ENCODE peak calls at places on chromosomes 7 and 10, in six cellular contexts. One of them, this sample, is unnamed.
A peak's percentile ranks its signal among the peaks of the same experiment; 100 is the strongest.

GRCh38 chr7:30027065-30027456 is 559 bp upstream of the FKBP14 start:
- DNase-seq in fibroblast of the conjunctiva: no peak
- DNase-seq in NAMALWA: peak; percentile 92
- DNase-seq in activated naive CD4-positive, alpha-beta T cell treated with anti-CD3 and anti-CD28 coated beads for 36 hours: peak; percentile 55
- DNase-seq in activated T-cell treated with anti-CD3 and anti-CD28 coated beads for 1 hour: no peak
- DNase-seq in NCI-H2107: no peak
- DNase-seq in this sample: peak; percentile 31

GRCh38 chr10:114593816-114594468 is 64.1 kb downstream of the ABLIM1 start:
- DNase-seq in activated T-cell treated with anti-CD3 and anti-CD28 coated beads for 1 hour: no peak
- DNase-seq in fibroblast of the conjunctiva: no peak
- DNase-seq in NAMALWA: no peak
- DNase-seq in NCI-H2107: no peak
- DNase-seq in activated naive CD4-positive, alpha-beta T cell treated with anti-CD3 and anti-CD28 coated beads for 36 hours: no peak
- DNase-seq in this sample: no peak

GRCh38 chr10:131167036-131167860 is 144.3 kb downstream of the TCERG1L start:
- DNase-seq in activated T-cell treated with anti-CD3 and anti-CD28 coated beads for 1 hour: no peak
- DNase-seq in NAMALWA: no peak
- DNase-seq in NCI-H2107: no peak
- DNase-seq in fibroblast of the conjunctiva: no peak
- DNase-seq in activated naive CD4-positive, alpha-beta T cell treated with anti-CD3 and anti-CD28 coated beads for 36 hours: no peak
- DNase-seq in this sample: no peak

GRCh38 chr10:35824704-35825103 is 182.6 kb upstream of the FZD8 start:
- DNase-seq in fibroblast of the conjunctiva: no peak
- DNase-seq in NAMALWA: no peak
- DNase-seq in activated naive CD4-positive, alpha-beta T cell treated with anti-CD3 and anti-CD28 coated beads for 36 hours: no peak
- DNase-seq in activated T-cell treated with anti-CD3 and anti-CD28 coated beads for 1 hour: no peak
- DNase-seq in NCI-H2107: no peak
- DNase-seq in this sample: no peak

GRCh38 chr7:100884741-100885439 is 4.6 kb downstream of the UFSP1 start:
- DNase-seq in NCI-H2107: no peak
- DNase-seq in activated T-cell treated with anti-CD3 and anti-CD28 coated beads for 1 hour: no peak
- DNase-seq in fibroblast of the conjunctiva: no peak
- DNase-seq in NAMALWA: no peak
- DNase-seq in activated naive CD4-positive, alpha-beta T cell treated with anti-CD3 and anti-CD28 coated beads for 36 hours: no peak
- DNase-seq in this sample: no peak

GRCh38 chr7:69418865-69419670 is 179.2 kb upstream of the AUTS2 start:
- DNase-seq in fibroblast of the conjunctiva: no peak
- DNase-seq in activated naive CD4-positive, alpha-beta T cell treated with anti-CD3 and anti-CD28 coated beads for 36 hours: no peak
- DNase-seq in activated T-cell treated with anti-CD3 and anti-CD28 coated beads for 1 hour: no peak
- DNase-seq in NCI-H2107: no peak
- DNase-seq in NAMALWA: no peak
- DNase-seq in this sample: no peak

GRCh38 chr10:110141185-110141584 is 66.2 kb upstream of the MXI1 start:
- DNase-seq in NCI-H2107: no peak
- DNase-seq in activated naive CD4-positive, alpha-beta T cell treated with anti-CD3 and anti-CD28 coated beads for 36 hours: peak; percentile 21
- DNase-seq in NAMALWA: no peak
- DNase-seq in activated T-cell treated with anti-CD3 and anti-CD28 coated beads for 1 hour: no peak
- DNase-seq in fibroblast of the conjunctiva: no peak
- DNase-seq in this sample: no peak

GRCh38 chr10:4733150-4733842 is 92.7 kb upstream of the AKR1E2 start:
- DNase-seq in activated T-cell treated with anti-CD3 and anti-CD28 coated beads for 1 hour: no peak
- DNase-seq in NAMALWA: no peak
- DNase-seq in activated naive CD4-positive, alpha-beta T cell treated with anti-CD3 and anti-CD28 coated beads for 36 hours: no peak
- DNase-seq in fibroblast of the conjunctiva: no peak
- DNase-seq in NCI-H2107: no peak
- DNase-seq in this sample: no peak

GRCh38 chr10:130409931-130410330 is 273.7 kb downstream of the GLRX3 start:
- DNase-seq in activated T-cell treated with anti-CD3 and anti-CD28 coated beads for 1 hour: no peak
- DNase-seq in activated naive CD4-positive, alpha-beta T cell treated with anti-CD3 and anti-CD28 coated beads for 36 hours: no peak
- DNase-seq in NCI-H2107: no peak
- DNase-seq in fibroblast of the conjunctiva: no peak
- DNase-seq in NAMALWA: no peak
- DNase-seq in this sample: no peak

GRCh38 chr10:48450233-48450810 is 143.8 kb downstream of the MAPK8 start:
- DNase-seq in NCI-H2107: no peak
- DNase-seq in activated T-cell treated with anti-CD3 and anti-CD28 coated beads for 1 hour: no peak
- DNase-seq in activated naive CD4-positive, alpha-beta T cell treated with anti-CD3 and anti-CD28 coated beads for 36 hours: no peak
- DNase-seq in fibroblast of the conjunctiva: no peak
- DNase-seq in NAMALWA: no peak
- DNase-seq in this sample: no peak

GRCh38 chr7:29810813-29811482 is 4.6 kb downstream of the WIPF3 start:
- DNase-seq in NAMALWA: no peak
- DNase-seq in activated naive CD4-positive, alpha-beta T cell treated with anti-CD3 and anti-CD28 coated beads for 36 hours: no peak
- DNase-seq in NCI-H2107: no peak
- DNase-seq in fibroblast of the conjunctiva: no peak
- DNase-seq in activated T-cell treated with anti-CD3 and anti-CD28 coated beads for 1 hour: no peak
- DNase-seq in this sample: no peak

GRCh38 chr10:28939352-28940157 is 262.2 kb downstream of the BAMBI start:
- DNase-seq in fibroblast of the conjunctiva: peak; percentile 52
- DNase-seq in NCI-H2107: peak; percentile 50
- DNase-seq in NAMALWA: peak; percentile 2
- DNase-seq in activated T-cell treated with anti-CD3 and anti-CD28 coated beads for 1 hour: no peak
- DNase-seq in activated naive CD4-positive, alpha-beta T cell treated with anti-CD3 and anti-CD28 coated beads for 36 hours: no peak
- DNase-seq in this sample: no peak

GRCh38 chr10:9302142-9302746 is 1247.8 kb downstream of the GATA3 start:
- DNase-seq in NAMALWA: peak; percentile 72
- DNase-seq in fibroblast of the conjunctiva: peak; percentile 49
- DNase-seq in NCI-H2107: no peak
- DNase-seq in activated naive CD4-positive, alpha-beta T cell treated with anti-CD3 and anti-CD28 coated beads for 36 hours: peak; percentile 25
- DNase-seq in activated T-cell treated with anti-CD3 and anti-CD28 coated beads for 1 hour: no peak
- DNase-seq in this sample: no peak

GRCh38 chr10:12448729-12449391 is 99.5 kb downstream of the CAMK1D start:
- DNase-seq in NAMALWA: peak; percentile 46
- DNase-seq in NCI-H2107: no peak
- DNase-seq in fibroblast of the conjunctiva: no peak
- DNase-seq in activated T-cell treated with anti-CD3 and anti-CD28 coated beads for 1 hour: peak; percentile 48
- DNase-seq in activated naive CD4-positive, alpha-beta T cell treated with anti-CD3 and anti-CD28 coated beads for 36 hours: peak; percentile 86
- DNase-seq in this sample: peak; percentile 78

GRCh38 chr7:95686109-95686508 is 86.2 kb upstream of the DYNC1I1 start:
- DNase-seq in activated T-cell treated with anti-CD3 and anti-CD28 coated beads for 1 hour: no peak
- DNase-seq in NCI-H2107: peak; percentile 50
- DNase-seq in fibroblast of the conjunctiva: peak; percentile 53
- DNase-seq in NAMALWA: peak; percentile 62
- DNase-seq in activated naive CD4-positive, alpha-beta T cell treated with anti-CD3 and anti-CD28 coated beads for 36 hours: peak; percentile 13
- DNase-seq in this sample: peak; percentile 3

GRCh38 chr10:26555719-26556368 is 117.7 kb downstream of the APBB1IP start:
- DNase-seq in NCI-H2107: no peak
- DNase-seq in NAMALWA: no peak
- DNase-seq in activated naive CD4-positive, alpha-beta T cell treated with anti-CD3 and anti-CD28 coated beads for 36 hours: no peak
- DNase-seq in fibroblast of the conjunctiva: peak; percentile 72
- DNase-seq in activated T-cell treated with anti-CD3 and anti-CD28 coated beads for 1 hour: no peak
- DNase-seq in this sample: no peak

GRCh38 chr7:38179719-38180333 is 1.8 kb downstream of the STARD3NL start:
- DNase-seq in NAMALWA: no peak
- DNase-seq in activated T-cell treated with anti-CD3 and anti-CD28 coated beads for 1 hour: no peak
- DNase-seq in fibroblast of the conjunctiva: no peak
- DNase-seq in activated naive CD4-positive, alpha-beta T cell treated with anti-CD3 and anti-CD28 coated beads for 36 hours: no peak
- DNase-seq in NCI-H2107: no peak
- DNase-seq in this sample: no peak